ENCODE peak calls at places on chromosomes 3 and 15, in nine cellular contexts. G is NCI-H2029, D is anterior cingulate cortex, A is adrenal gland, L is fibroblast of lung, U is T-helper 2 cell, R is right lobe of liver, I is caudate nucleus, P is HTR-8/SVneo. B is an unnamed sample.

GRCh38 chr3:15171096-15171495 is 35.0 kb upstream of the CAPN7 start:
- DNase-seq in G (no peak), U (no peak), R (no peak), L (no peak), P (no peak), D (no peak), I (no peak), A (no peak), B (no peak)

GRCh38 chr3:184466413-184466960 is 86.6 kb downstream of the CHRD start:
- DNase-seq in I (no peak), D (no peak), U (no peak), P (no peak), L (peak; percentile 5), A (peak; percentile 53), R (no peak), G (no peak), B (no peak)

GRCh38 chr3:134330895-134331810 is 43.1 kb downstream of the AMOTL2 start:
- DNase-seq in I (no peak), A (no peak), L (peak; percentile 47), D (no peak), P (no peak), U (no peak), G (no peak), R (no peak), B (no peak)

GRCh38 chr3:118813472-118813871 is 221.2 kb downstream of the IGSF11 start:
- DNase-seq in L (no peak), P (no peak), A (no peak), R (no peak), I (no peak), U (no peak), D (no peak), G (no peak), B (no peak)

GRCh38 chr3:151971814-151972579 is 98.6 kb downstream of the SUCNR1 start:
- DNase-seq in A (no peak), L (no peak), R (no peak), I (no peak), D (no peak), U (no peak), G (peak; percentile 20), P (no peak), B (no peak)

GRCh38 chr15:34243226-34243625 is 18.4 kb downstream of the EMC4 start:
- DNase-seq in G (no peak), R (no peak), L (no peak), U (no peak), P (no peak), I (no peak), D (no peak), A (no peak), B (no peak)

GRCh38 chr3:186361612-186362408 is at the start of gene DGKG:
- DNase-seq in P (no peak), L (no peak), I (peak; percentile 41), U (no peak), G (no peak), A (peak; percentile 49), R (peak; percentile 65), D (peak; percentile 83), B (peak; percentile 66)

GRCh38 chr15:54206586-54207321 is 228.5 kb downstream of the UNC13C start:
- DNase-seq in A (no peak), U (no peak), I (no peak), L (no peak), D (no peak), G (no peak), P (no peak), R (no peak), B (no peak)

GRCh38 chr15:38088971-38089370 is 154.5 kb downstream of the TMCO5A start:
- DNase-seq in A (no peak), R (no peak), G (no peak), P (no peak), I (no peak), D (no peak), L (no peak), U (no peak), B (no peak)

GRCh38 chr15:91067026-91067425 is 33.0 kb upstream of the SV2B start:
- DNase-seq in L (no peak), P (no peak), A (no peak), D (no peak), G (no peak), U (no peak), R (no peak), I (no peak), B (no peak)

GRCh38 chr15:35696767-35697231 is 150.8 kb upstream of the DPH6 start:
- DNase-seq in G (no peak), P (peak; percentile 69), A (no peak), L (peak; percentile 69), U (no peak), I (no peak), D (no peak), R (no peak), B (no peak)

GRCh38 chr15:83112233-83112958 is 5.0 kb downstream of the TM6SF1 start:
- DNase-seq in A (no peak), I (no peak), L (peak; percentile 96), R (no peak), D (no peak), G (no peak), U (no peak), P (peak; percentile 41), B (no peak)

GRCh38 chr15:73851679-73852078 is 21.7 kb upstream of the TBC1D21 start:
- DNase-seq in R (no peak), U (no peak), I (no peak), A (peak; percentile 40), L (peak; percentile 69), P (peak; percentile 56), D (no peak), G (no peak), B (no peak)

GRCh38 chr3:89606151-89606550 is 498.7 kb downstream of the EPHA3 start:
- DNase-seq in A (no peak), R (no peak), D (no peak), I (no peak), U (no peak), L (peak; percentile 3), P (no peak), G (no peak), B (no peak)

GRCh38 chr3:155367510-155367909 is 74.0 kb upstream of the STRIT1 start:
- DNase-seq in I (no peak), L (no peak), G (no peak), D (no peak), R (no peak), U (no peak), P (no peak), A (no peak), B (no peak)

GRCh38 chr3:15307580-15307979 is 24.8 kb downstream of the SH3BP5 start:
- DNase-seq in D (no peak), L (no peak), P (no peak), R (no peak), I (no peak), U (no peak), G (no peak), A (no peak), B (no peak)

B was measured in substantia nigra.